ENCODE peak calls at places on chromosomes 5 and 9, in six cellular contexts. Y is Ammon's horn, H is colonic mucosa, D is GM13977, A is AG04450, V is HepG2. E is an unnamed sample.
A peak's percentile ranks its signal among the peaks of the same experiment; 100 is the strongest.

GRCh38 chr5:35671516-35671915 is 53.9 kb downstream of the SPEF2 start:
- DNase-seq in H (no peak), V (no peak), Y (no peak), A (no peak), D (no peak), E (no peak)

GRCh38 chr5:179699640-179700298 is 1.0 kb downstream of the CANX start:
- DNase-seq in D (peak; percentile 54), A (no peak), Y (no peak), H (peak; percentile 49), V (peak; percentile 57), E (no peak)

GRCh38 chr9:79390077-79390673 is 181.6 kb upstream of the TLE4 start:
- DNase-seq in Y (no peak), D (no peak), H (no peak), V (no peak), A (peak; percentile 52), E (no peak)

GRCh38 chr9:96417610-96418073 is 528 bp downstream of the ZNF367 start:
- DNase-seq in V (no peak), A (no peak), Y (no peak), H (peak; percentile 28), D (no peak), E (no peak)

GRCh38 chr5:57442080-57442839 is 40.4 kb downstream of the ACTBL2 start:
- DNase-seq in Y (no peak), D (peak; percentile 24), H (no peak), A (peak; percentile 84), V (no peak), E (peak; percentile 95)

GRCh38 chr5:78008356-78008967 is 232.3 kb upstream of the TBCA start:
- DNase-seq in Y (peak; percentile 86), D (peak; percentile 66), H (no peak), A (no peak), V (peak; percentile 31), E (peak; percentile 9)

GRCh38 chr9:27395484-27395921 is 98.6 kb upstream of the EQTN start:
- DNase-seq in A (no peak), V (no peak), D (no peak), Y (peak; percentile 44), H (no peak), E (no peak)

GRCh38 chr5:135950611-135951010 is 4.2 kb downstream of the LECT2 start:
- DNase-seq in D (no peak), A (peak; percentile 52), V (no peak), H (no peak), Y (no peak), E (peak; percentile 48)

GRCh38 chr9:2497666-2498400 is 123.8 kb upstream of the VLDLR start:
- DNase-seq in H (no peak), A (no peak), Y (no peak), V (no peak), D (no peak), E (no peak)

GRCh38 chr5:140413230-140413629 is 11.6 kb downstream of the ANKHD1 start:
- DNase-seq in D (no peak), H (no peak), Y (no peak), A (no peak), V (no peak), E (no peak)

GRCh38 chr5:151751091-151751490 is 7.3 kb downstream of the ATOX1 start:
- DNase-seq in V (no peak), D (no peak), Y (no peak), A (no peak), H (no peak), E (no peak)

GRCh38 chr5:142680605-142681259 is 5.2 kb downstream of the FGF1 start:
- DNase-seq in H (peak; percentile 81), V (peak; percentile 65), Y (no peak), D (no peak), A (no peak), E (peak; percentile 45)

GRCh38 chr5:37375091-37375490 is 4.0 kb upstream of the WDR70 start:
- DNase-seq in H (no peak), A (no peak), V (no peak), Y (no peak), D (no peak), E (no peak)

GRCh38 chr9:83315649-83316048 is 222.6 kb downstream of the FRMD3 start:
- DNase-seq in H (no peak), Y (no peak), A (no peak), D (no peak), V (no peak), E (no peak)

GRCh38 chr5:104267282-104268015 is 704.9 kb upstream of the NUDT12 start:
- DNase-seq in V (no peak), A (no peak), Y (no peak), D (no peak), H (no peak), E (no peak)

GRCh38 chr9:91710148-91710547 is 239.9 kb downstream of the ROR2 start:
- DNase-seq in D (no peak), V (no peak), A (no peak), H (no peak), Y (no peak), E (no peak)